ENCODE peak calls at places on chromosomes 1 and 21, in ten cellular contexts. B is cardiac fibroblast, E is stomach, U is A549, N is fibroblast of the aortic adventitia, W is neural progenitor cell, G is lower leg skin, K is hepatocyte, I is foreskin fibroblast, X is AG09309. T is an unnamed sample.

GRCh38 chr1:53327183-53327941 is 508 bp downstream of the LRP8 start:
- DNase-seq in I (peak), U (peak), N (peak), E (no peak), X (no peak), G (peak), W (peak), K (peak), B (peak), T (peak)

GRCh38 chr1:153699116-153699515 is 20.6 kb downstream of the NPR1 start:
- DNase-seq in E (no peak), U (peak), N (peak), G (no peak), W (no peak), K (no peak), I (peak), B (peak), X (peak), T (no peak)

GRCh38 chr1:153357076-153357852 is 390 bp upstream of the S100A9 start:
- DNase-seq in N (no peak), K (no peak), X (no peak), E (peak), B (no peak), U (no peak), W (no peak), I (no peak), G (no peak), T (no peak)

GRCh38 chr1:93623875-93624274 is 57.8 kb downstream of the BCAR3 start:
- DNase-seq in B (peak), I (peak), U (no peak), G (no peak), N (peak), K (no peak), E (no peak), W (no peak), X (peak), T (peak)

GRCh38 chr1:46613661-46614603 is 2.7 kb downstream of the MOB3C start:
- DNase-seq in X (no peak), E (peak), W (peak), I (peak), K (peak), U (peak), N (peak), G (peak), B (peak), T (peak)

GRCh38 chr1:64494659-64495058 is 24.7 kb downstream of the CACHD1 start:
- DNase-seq in E (no peak), U (no peak), B (no peak), W (no peak), G (no peak), X (no peak), N (no peak), K (no peak), I (no peak), T (no peak)

GRCh38 chr1:88976235-88976634 is 16.2 kb downstream of the KYAT3 start:
- DNase-seq in I (no peak), E (no peak), N (no peak), K (no peak), G (no peak), U (no peak), W (no peak), X (no peak), B (no peak), T (no peak)

GRCh38 chr1:71950579-71950978 is 331.8 kb downstream of the NEGR1 start:
- DNase-seq in N (no peak), X (no peak), W (no peak), B (no peak), U (no peak), K (no peak), G (no peak), E (no peak), I (no peak), T (no peak)

GRCh38 chr21:27450216-27450615 is 483.3 kb upstream of the ADAMTS5 start:
- DNase-seq in B (no peak), N (no peak), U (no peak), W (no peak), G (no peak), E (no peak), K (no peak), I (no peak), X (no peak), T (no peak)

GRCh38 chr1:150151291-150152181 is 1.8 kb downstream of the PLEKHO1 start:
- DNase-seq in E (peak), I (no peak), B (no peak), U (no peak), G (peak), W (no peak), K (no peak), N (no peak), X (no peak), T (no peak)

GRCh38 chr1:32142446-32143301 is 34.8 kb downstream of the KPNA6 start:
- DNase-seq in G (no peak), W (no peak), E (peak), B (peak), N (peak), X (peak), K (peak), U (peak), I (peak), T (peak)

DNA sequence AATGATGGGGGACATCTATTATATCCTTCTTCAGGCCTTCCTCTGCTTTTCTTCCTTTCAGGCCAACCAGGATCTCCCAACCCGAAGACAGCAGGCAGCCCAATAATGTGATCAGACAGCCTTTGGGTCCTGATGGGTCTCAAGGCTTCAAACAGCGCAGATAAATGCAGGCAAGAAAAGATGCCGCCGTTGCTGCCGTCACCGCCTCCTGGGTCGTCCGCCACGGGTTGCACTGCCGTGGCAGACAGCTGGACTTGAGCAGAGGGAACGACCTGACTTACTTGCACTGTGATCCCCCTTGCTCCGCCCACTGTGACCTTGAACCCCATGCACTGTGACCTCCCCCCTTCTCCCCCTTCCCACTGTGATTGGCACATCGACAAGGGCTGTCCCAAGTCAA is 27.9 kb downstream of the SZRD1 start:
- DNase-seq in X (no peak), B (no peak), K (no peak), G (no peak), I (no peak), E (no peak), U (no peak), W (no peak), N (no peak), T (no peak)
- H3K4me3 ChIP-seq in X (no peak), B (no peak), K (no peak), G (no peak), I (no peak), E (no peak), U (no peak), W (no peak), N (no peak), T (no peak)

GRCh38 chr1:96538883-96539282 is 182.7 kb upstream of the PTBP2 start:
- DNase-seq in B (peak), I (peak), G (no peak), W (no peak), N (peak), K (peak), U (no peak), X (peak), E (no peak), T (peak)

GRCh38 chr1:96536576-96536975 is 185.0 kb upstream of the PTBP2 start:
- DNase-seq in G (no peak), K (no peak), B (peak), E (no peak), X (no peak), I (peak), N (peak), U (no peak), W (no peak), T (no peak)

GRCh38 chr1:96533820-96534219 is 187.8 kb upstream of the PTBP2 start:
- DNase-seq in U (no peak), W (no peak), K (no peak), E (no peak), B (no peak), X (no peak), G (no peak), I (peak), N (no peak), T (no peak)

GRCh38 chr1:96541491-96541890 is 180.1 kb upstream of the PTBP2 start:
- DNase-seq in B (no peak), I (no peak), U (no peak), W (no peak), N (no peak), E (no peak), G (no peak), X (no peak), K (no peak), T (no peak)

GRCh38 chr1:96538001-96538649 is 183.5 kb upstream of the PTBP2 start:
- DNase-seq in E (no peak), B (peak), N (peak), K (peak), G (no peak), U (no peak), X (no peak), I (peak), W (no peak), T (peak)
- TF ChIP-seq CTCF in E (no peak), B (peak), N (peak), K (peak), G (no peak), U (no peak), X (peak), I (no peak), W (no peak), T (no peak)

DNA sequence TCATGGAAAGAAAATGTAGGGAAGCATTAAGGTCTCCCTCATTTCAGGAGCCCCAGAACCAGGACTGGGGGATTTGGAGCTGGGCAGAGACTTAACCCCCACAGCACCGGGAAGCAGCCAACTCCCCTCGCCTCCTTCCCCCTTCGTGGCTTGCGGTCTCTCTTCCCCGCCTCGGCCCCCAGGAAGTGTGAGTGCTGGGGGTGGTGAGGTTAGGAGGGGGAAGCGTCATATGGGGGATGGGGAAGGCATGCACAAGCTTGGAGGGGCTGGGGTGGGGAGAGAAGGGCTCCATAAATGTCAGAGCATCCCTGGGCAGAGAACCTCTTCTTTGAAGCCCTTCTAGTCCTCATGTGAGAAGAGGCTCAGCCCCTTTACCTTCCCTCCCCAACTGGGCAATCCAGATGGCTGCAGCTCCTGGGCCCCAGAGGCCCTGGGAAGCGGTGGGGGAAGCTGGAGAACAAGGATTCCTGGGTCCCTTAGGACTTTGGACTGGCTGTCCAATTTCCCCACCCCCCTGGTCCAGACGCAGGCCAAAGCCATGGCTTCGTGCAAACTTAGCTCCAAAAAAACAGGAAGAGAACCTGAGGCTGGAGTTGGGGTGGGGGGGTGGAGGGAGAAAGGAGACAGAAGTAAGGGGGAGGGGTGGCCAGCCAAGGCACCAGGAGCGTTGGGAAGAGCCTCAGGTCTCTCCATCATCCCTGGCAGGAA is 7.8 kb downstream of the ZBTB7B start:
- DNase-seq in U (no peak), K (no peak), B (no peak), N (no peak), X (no peak), W (no peak), G (peak), I (no peak), E (no peak), T (no peak)
- H3K4me3 ChIP-seq in U (no peak), K (no peak), B (no peak), N (no peak), X (no peak), W (no peak), G (peak), I (no peak), E (no peak), T (no peak)

DNA sequence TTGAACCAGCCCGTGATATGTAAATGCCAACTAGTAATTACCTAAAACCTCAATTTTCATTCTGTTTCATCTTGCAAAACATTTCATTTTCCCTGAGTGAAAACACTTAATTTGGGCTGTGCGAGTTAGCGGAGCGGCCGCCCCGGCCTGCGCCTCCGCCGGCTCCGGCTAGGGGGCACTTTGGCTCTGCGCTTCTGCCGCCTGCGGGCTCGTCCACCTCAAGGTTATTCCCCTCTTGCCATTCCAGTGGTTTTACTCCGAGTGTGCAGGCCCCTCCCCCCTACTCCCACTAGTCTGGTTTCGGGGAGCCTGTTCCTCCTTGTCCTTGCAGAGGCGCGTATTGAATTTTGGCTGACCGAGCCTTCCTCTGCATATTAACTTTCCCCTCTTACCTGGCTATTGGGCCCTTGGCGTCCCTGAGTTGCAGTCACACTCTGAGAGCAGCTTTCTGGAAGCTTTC is 55.6 kb downstream of the PEX14 start:
- DNase-seq in I (no peak), N (no peak), U (no peak), G (no peak), B (no peak), K (peak), X (no peak), W (peak), E (peak), T (peak)
- TF ChIP-seq CTCF in I (peak), N (no peak), U (peak), G (no peak), B (no peak), K (peak), X (no peak), W (peak), E (peak), T (peak)

DNA sequence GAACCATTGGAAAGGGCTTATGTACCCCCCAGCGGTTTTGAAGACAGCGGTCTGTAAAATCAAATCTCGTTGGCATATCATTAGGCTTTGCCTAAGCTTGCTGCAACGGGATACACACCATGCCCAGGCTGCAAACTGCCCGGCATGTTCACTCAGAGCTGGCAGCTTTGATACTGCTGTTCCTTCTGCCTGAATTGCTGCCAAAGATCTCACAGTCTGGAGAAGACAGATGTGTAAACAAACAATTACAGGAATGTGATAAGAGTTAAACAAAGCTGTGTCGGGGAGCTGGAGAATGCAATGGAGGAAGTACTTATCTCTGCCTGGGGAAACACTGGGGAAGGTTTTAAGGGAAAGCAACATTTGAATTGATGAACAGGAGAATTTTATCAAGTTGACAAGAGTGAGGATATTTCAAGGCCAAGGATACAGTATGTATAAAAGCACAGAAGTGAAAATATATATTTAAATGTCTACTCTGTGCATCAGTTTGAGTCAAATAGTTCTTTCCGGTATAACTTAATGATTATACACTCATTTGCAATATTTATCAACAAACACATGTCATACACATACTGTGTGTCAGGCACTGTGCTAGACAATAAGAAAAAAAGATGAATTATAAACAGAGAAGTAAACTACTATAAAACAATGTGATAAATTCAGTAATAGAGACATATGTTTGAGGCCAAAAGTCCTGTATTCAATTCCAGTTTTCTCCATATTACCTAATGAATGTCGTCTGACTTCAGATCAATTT is 29.9 kb downstream of the CHML start:
- DNase-seq in N (peak), X (no peak), G (no peak), U (peak), W (peak), I (peak), K (peak), B (no peak), E (peak), T (no peak)
- H3K4me3 ChIP-seq in N (no peak), X (no peak), G (no peak), U (peak), W (no peak), I (no peak), K (no peak), B (no peak), E (no peak), T (no peak)

DNA sequence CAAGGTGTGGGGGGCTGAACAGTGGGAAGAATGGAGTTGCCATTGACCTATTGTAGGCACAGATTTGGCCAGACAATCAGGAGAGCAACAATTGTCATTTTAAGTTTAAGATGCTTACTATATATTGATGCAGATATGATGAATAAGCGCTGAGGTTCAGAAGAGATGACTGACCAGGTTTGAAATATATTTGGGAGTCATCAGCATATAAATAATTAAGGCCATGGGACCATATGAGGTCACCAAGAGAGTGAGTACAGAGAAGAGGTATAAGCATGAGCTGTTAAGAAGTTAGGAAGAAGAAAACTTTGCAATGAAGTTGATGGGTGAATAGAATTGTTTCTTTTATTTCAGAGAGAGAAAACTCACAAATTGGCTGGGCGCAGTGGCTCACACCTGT is 4.5 kb upstream of the GADD45A start:
- DNase-seq in U (no peak), N (no peak), X (no peak), B (peak), I (no peak), K (no peak), E (no peak), W (no peak), G (no peak), T (no peak)
- TF ChIP-seq CTCF in U (no peak), N (no peak), X (no peak), B (no peak), I (no peak), K (no peak), E (no peak), W (no peak), G (no peak), T (no peak)

DNA sequence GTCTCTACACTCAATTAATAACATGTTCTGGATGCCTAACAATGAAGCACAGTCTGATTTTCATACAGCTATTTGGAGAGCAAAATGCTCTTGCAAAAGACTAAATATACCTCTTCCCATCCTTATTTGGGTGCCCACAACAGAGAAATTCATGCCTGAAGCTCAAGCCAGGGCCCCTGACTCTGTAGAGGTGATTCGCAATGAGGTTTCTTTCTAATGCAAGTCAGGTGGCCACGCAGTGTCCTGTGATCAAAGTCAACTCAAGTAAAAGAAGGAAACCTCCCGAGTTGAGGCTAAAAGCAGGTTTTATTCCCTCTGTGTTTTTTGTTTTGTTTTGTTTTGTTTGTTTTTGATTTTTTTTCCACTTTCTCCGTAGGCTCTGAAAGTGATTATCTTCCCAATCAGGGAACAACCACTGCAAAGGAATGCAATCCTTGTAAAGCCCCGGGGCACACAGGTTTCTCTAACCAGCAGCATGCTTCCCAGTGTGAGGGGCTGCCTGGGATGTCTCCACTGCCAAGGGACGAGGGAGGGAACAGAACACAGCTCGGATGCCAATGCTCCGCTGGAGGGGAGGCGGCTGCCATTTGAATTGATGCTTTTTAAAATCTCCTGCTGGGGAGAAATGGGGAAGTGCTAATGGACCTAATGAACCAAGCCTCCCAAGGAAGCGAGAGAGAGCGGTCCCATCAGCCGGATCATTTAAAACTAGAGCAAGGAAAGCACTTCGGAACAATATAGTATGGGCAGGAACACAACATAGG is 73.8 kb upstream of the SSX2IP start:
- DNase-seq in N (no peak), X (no peak), E (no peak), U (no peak), W (peak), G (no peak), K (no peak), I (no peak), B (no peak), T (no peak)
- H3K4me3 ChIP-seq in N (no peak), X (no peak), E (no peak), U (no peak), W (peak), G (no peak), K (no peak), I (no peak), B (no peak), T (no peak)

GRCh38 chr1:173467426-173467825 is 9.7 kb upstream of the PRDX6 start:
- DNase-seq in K (no peak), X (no peak), U (no peak), B (peak), E (no peak), G (no peak), N (peak), W (no peak), I (no peak), T (peak)
- TF ChIP-seq CTCF in K (no peak), X (peak), U (no peak), B (no peak), E (no peak), G (no peak), N (no peak), W (no peak), I (no peak), T (no peak)

GRCh38 chr21:42234026-42234425 is 15.1 kb downstream of the ABCG1 start:
- DNase-seq in E (no peak), N (no peak), K (no peak), X (no peak), U (no peak), I (no peak), B (no peak), W (peak), G (no peak), T (no peak)
- H3K4me3 ChIP-seq in E (peak), N (no peak), K (no peak), X (no peak), U (peak), I (no peak), B (no peak), W (peak), G (no peak), T (no peak)

T was measured in astrocyte of the spinal cord.